ENCODE peak calls at places on chromosomes 3 and 15, in seven cellular contexts. A is cardiac muscle cell, X is neural progenitor cell, B is MG63, C is body of pancreas, F is tibial artery, I is ovary. G is an unnamed sample.

GRCh38 chr3:109136533-109136932 is at the start of gene C3orf85:
- DNase-seq in B (no peak), I (no peak), X (no peak), A (no peak), C (no peak), F (no peak), G (no peak)

GRCh38 chr3:116709479-116709878 is at the start of gene TUSC7:
- DNase-seq in F (no peak), A (no peak), I (no peak), C (no peak), X (no peak), B (no peak), G (no peak)

GRCh38 chr3:42702982-42703694 is 540 bp upstream of the HHATL start:
- DNase-seq in F (peak), X (no peak), A (no peak), C (no peak), I (peak), B (no peak), G (no peak)

GRCh38 chr15:27414168-27414870 is 443.3 kb downstream of the GABRG3 start:
- DNase-seq in I (no peak), F (no peak), C (no peak), B (no peak), A (no peak), X (peak), G (no peak)

GRCh38 chr3:174973465-174973864 is 114.3 kb downstream of the NAALADL2 start:
- DNase-seq in A (no peak), X (no peak), B (no peak), C (no peak), I (no peak), F (no peak), G (no peak)

GRCh38 chr15:55669226-55669625 is 73.7 kb downstream of the PRTG start:
- DNase-seq in C (no peak), A (no peak), B (no peak), F (no peak), I (no peak), X (no peak), G (no peak)

GRCh38 chr3:182692685-182693084 is 100.6 kb upstream of the ATP11B start:
- DNase-seq in F (no peak), C (no peak), B (no peak), I (no peak), A (no peak), X (no peak), G (no peak)

GRCh38 chr3:95521396-95521795 is 1293.0 kb upstream of the EPHA6 start:
- DNase-seq in C (no peak), B (no peak), A (no peak), F (no peak), X (no peak), I (no peak), G (no peak)

GRCh38 chr15:94576889-94577533 is 345.6 kb downstream of the MCTP2 start:
- DNase-seq in X (peak), B (peak), F (no peak), C (peak), I (no peak), A (peak), G (no peak)

GRCh38 chr3:13415236-13416001 is 4.7 kb downstream of the NUP210 start:
- DNase-seq in B (no peak), F (no peak), A (no peak), I (no peak), X (no peak), C (no peak), G (no peak)

GRCh38 chr3:169091196-169091595 is 572.3 kb downstream of the MECOM start:
- DNase-seq in A (no peak), I (no peak), C (no peak), X (no peak), F (no peak), B (no peak), G (no peak)

GRCh38 chr3:151226088-151226563 is 23.1 kb upstream of the GPR171 start:
- DNase-seq in F (no peak), X (no peak), C (no peak), B (peak), I (no peak), A (no peak), G (no peak)

GRCh38 chr3:5666455-5666854 is 478.9 kb downstream of the EDEM1 start:
- DNase-seq in C (no peak), I (no peak), X (no peak), B (no peak), F (no peak), A (no peak), G (no peak)

GRCh38 chr3:165746874-165747273 is 90.3 kb downstream of the BCHE start:
- DNase-seq in X (no peak), A (no peak), F (no peak), B (no peak), C (no peak), I (no peak), G (no peak)

GRCh38 chr15:62119224-62119925 is 45.7 kb downstream of the C2CD4B start:
- DNase-seq in A (no peak), C (peak), I (no peak), B (peak), X (no peak), F (no peak), G (peak)

GRCh38 chr3:179260949-179261765 is 10.2 kb upstream of the KCNMB3 start:
- DNase-seq in C (peak), I (peak), X (peak), F (peak), A (peak), B (peak), G (peak)

GRCh38 chr3:175431396-175431795 is 572.3 kb downstream of the NAALADL2 start:
- DNase-seq in F (no peak), I (no peak), B (no peak), A (no peak), C (peak), X (peak), G (no peak)

GRCh38 chr3:152646004-152646403 is 188.9 kb upstream of the P2RY1 start:
- DNase-seq in B (no peak), A (no peak), C (no peak), I (no peak), X (no peak), F (no peak), G (no peak)

GRCh38 chr3:57856675-57857074 is 100.6 kb downstream of the SLMAP start:
- DNase-seq in A (no peak), B (no peak), C (no peak), F (no peak), X (no peak), I (no peak), G (no peak)

GRCh38 chr3:150220791-150221190 is 187.3 kb upstream of the TSC22D2 start:
- DNase-seq in X (peak), I (no peak), C (no peak), B (no peak), A (no peak), F (no peak), G (peak)
- H3K4me3 ChIP-seq in X (peak), I (peak), C (no peak), B (peak), A (peak), F (peak), G (no peak)

GRCh38 chr3:123262868-123263267 is 61.1 kb downstream of the SEC22A start:
- DNase-seq in I (no peak), A (no peak), C (no peak), X (no peak), B (no peak), F (no peak), G (no peak)
- H3K4me3 ChIP-seq in I (no peak), A (no peak), C (no peak), X (no peak), B (no peak), F (no peak), G (no peak)

GRCh38 chr3:127730666-127731294 is 58.0 kb downstream of the ABTB1 start:
- DNase-seq in C (peak), X (no peak), F (no peak), B (no peak), A (no peak), I (no peak), G (no peak)
- H3K4me3 ChIP-seq in C (no peak), X (no peak), F (no peak), B (no peak), A (no peak), I (no peak), G (no peak)

DNA sequence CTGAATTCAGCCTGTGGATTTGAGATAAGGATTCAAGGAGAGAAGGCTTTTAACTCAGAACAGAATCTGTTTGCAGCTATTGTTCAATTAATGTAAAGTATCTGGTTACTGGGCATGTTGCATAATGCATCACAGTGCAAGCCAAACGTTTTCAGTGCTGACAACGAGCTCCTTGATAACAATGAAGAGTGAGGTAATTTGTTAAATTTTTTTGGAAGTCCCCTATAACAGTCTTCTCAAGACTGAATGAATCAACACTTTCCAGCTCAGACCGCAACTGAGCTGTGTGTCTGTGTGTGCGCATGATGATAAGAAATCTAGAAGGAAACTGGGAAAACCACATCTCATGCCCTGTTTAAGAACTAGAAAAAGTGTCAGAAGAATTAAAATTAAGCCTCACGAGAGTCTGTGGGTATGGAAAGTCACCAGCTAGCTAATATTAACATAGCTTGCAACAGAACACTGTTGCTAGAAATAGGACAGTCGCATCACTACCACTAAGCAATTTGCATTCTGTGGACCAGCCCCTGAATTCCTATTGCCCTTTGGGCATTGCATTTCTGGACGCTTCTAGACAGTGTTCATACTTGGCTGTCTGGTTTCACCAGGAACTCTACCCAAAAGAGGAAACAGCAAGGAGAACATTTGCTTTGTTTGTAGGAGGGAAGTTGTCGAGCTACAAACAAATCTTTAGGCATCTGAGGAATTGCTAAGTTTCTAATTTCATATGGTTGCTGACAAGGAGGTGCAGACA is 43.7 kb upstream of the ATP2C1 start:
- DNase-seq in C (no peak), A (no peak), B (peak), I (no peak), X (no peak), F (peak), G (peak)
- H3K4me3 ChIP-seq in C (no peak), A (no peak), B (no peak), I (no peak), X (no peak), F (peak), G (no peak)

DNA sequence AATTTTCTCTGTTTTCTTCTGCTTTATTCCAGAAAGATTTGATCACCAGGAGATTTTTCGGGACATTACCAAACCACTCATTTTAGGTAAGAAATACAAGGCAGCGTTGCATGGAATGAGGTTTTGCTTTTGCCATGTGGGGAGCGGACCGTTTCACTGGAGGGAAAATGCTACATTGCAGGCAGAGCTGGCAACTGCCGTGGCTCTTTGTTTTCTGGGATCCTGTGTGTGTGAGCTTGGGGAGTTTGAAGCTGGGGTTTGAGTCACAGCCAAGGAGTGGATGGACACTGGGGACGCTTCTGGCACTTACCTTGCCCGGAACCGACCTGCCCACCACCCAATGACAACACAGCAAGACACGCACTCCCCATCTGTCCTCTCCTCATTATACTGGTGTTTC is 109.9 kb downstream of the APBA2 start:
- DNase-seq in C (no peak), B (no peak), F (no peak), I (no peak), X (no peak), A (no peak), G (no peak)
- H3K4me3 ChIP-seq in C (no peak), B (no peak), F (no peak), I (no peak), X (no peak), A (no peak), G (no peak)

GRCh38 chr15:37102315-37103021 is 2.1 kb upstream of the MEIS2 start:
- DNase-seq in A (no peak), F (no peak), C (no peak), B (no peak), I (peak), X (peak), G (no peak)
- H3K4me3 ChIP-seq in A (peak), F (peak), C (no peak), B (peak), I (peak), X (peak), G (peak)

GRCh38 chr15:40931300-40932142 is 2.4 kb downstream of the DLL4 start:
- DNase-seq in F (no peak), A (no peak), X (no peak), C (no peak), B (no peak), I (no peak), G (no peak)
- H3K4me3 ChIP-seq in F (peak), A (no peak), X (no peak), C (no peak), B (no peak), I (no peak), G (no peak)

G was measured in lower leg skin.